ENCODE peak calls at places on chromosomes 16 and 17, in six cellular contexts. Q is ovary, D is sigmoid colon, U is A549, I is GM12891, T is right lobe of liver. G is an unnamed sample.

GRCh38 chr16:4511441-4512082 is 27.0 kb downstream of the CDIP1 start:
- DNase-seq in U (peak), I (no peak), Q (no peak), T (no peak), D (no peak), G (no peak)

GRCh38 chr16:15434425-15435215 is at the start of gene BMERB1:
- DNase-seq in U (peak), T (peak), Q (peak), I (peak), D (peak), G (no peak)

GRCh38 chr16:88974641-88975215 is 2.3 kb downstream of the CBFA2T3 start:
- DNase-seq in T (no peak), Q (no peak), I (no peak), U (no peak), D (no peak), G (no peak)

GRCh38 chr17:41689497-41690299 is 1.0 kb downstream of the EIF1 start:
- DNase-seq in U (peak), T (no peak), Q (no peak), I (no peak), D (no peak), G (no peak)

GRCh38 chr16:3645504-3646347 is 8.8 kb upstream of the DNASE1 start:
- DNase-seq in Q (no peak), D (peak), U (no peak), I (no peak), T (no peak), G (peak)

GRCh38 chr17:14069251-14069981 is at the start of gene COX10:
- DNase-seq in T (peak), I (peak), U (peak), D (peak), Q (peak), G (peak)

GRCh38 chr17:18213666-18214270 is 11.7 kb upstream of the LLGL1 start:
- DNase-seq in I (no peak), D (no peak), U (no peak), Q (no peak), T (no peak), G (no peak)

GRCh38 chr16:64742560-64742959 is 379.3 kb downstream of the CDH11 start:
- DNase-seq in U (no peak), T (no peak), I (no peak), Q (no peak), D (no peak), G (no peak)

GRCh38 chr17:13587487-13588338 is 14.0 kb downstream of the HS3ST3A1 start:
- DNase-seq in Q (no peak), T (no peak), I (no peak), D (no peak), U (no peak), G (no peak)

GRCh38 chr17:43723697-43724359 is 34.8 kb downstream of the SOST start:
- DNase-seq in D (no peak), Q (no peak), U (peak), I (no peak), T (no peak), G (no peak)

GRCh38 chr17:63550816-63551639 is 751 bp downstream of the DCAF7 start:
- DNase-seq in Q (no peak), I (no peak), D (no peak), T (no peak), U (peak), G (no peak)

GRCh38 chr16:77782694-77783093 is 5.7 kb upstream of the VAT1L start:
- DNase-seq in Q (no peak), D (no peak), T (no peak), U (peak), I (no peak), G (no peak)

GRCh38 chr17:81869221-81870154 is 1.6 kb downstream of the ARHGDIA start:
- DNase-seq in Q (peak), I (no peak), T (peak), D (peak), U (peak), G (no peak)

GRCh38 chr17:65175952-65176351 is 38.8 kb downstream of the RGS9 start:
- DNase-seq in D (no peak), T (no peak), I (no peak), U (no peak), Q (no peak), G (no peak)

GRCh38 chr16:72214821-72215220 is 42.9 kb upstream of the PMFBP1 start:
- DNase-seq in U (no peak), D (no peak), Q (no peak), I (no peak), T (no peak), G (no peak)

GRCh38 chr16:22318690-22319358 is 21.6 kb downstream of the POLR3E start:
- DNase-seq in U (peak), T (no peak), I (no peak), D (peak), Q (no peak), G (peak)

GRCh38 chr16:4944333-4945281 is 7.7 kb upstream of the PPL start:
- DNase-seq in U (peak), D (peak), Q (peak), T (peak), I (no peak), G (peak)

GRCh38 chr17:32960815-32961214 is 30.8 kb upstream of the SPACA3 start:
- DNase-seq in I (no peak), D (no peak), U (no peak), Q (no peak), T (no peak), G (no peak)

GRCh38 chr17:9810100-9810949 is 11.6 kb downstream of the GSG1L2 start:
- DNase-seq in D (no peak), I (no peak), Q (no peak), U (no peak), T (no peak), G (no peak)

GRCh38 chr16:57615813-57616212 is 12.6 kb upstream of the ADGRG1 start:
- DNase-seq in D (peak), T (no peak), Q (no peak), I (no peak), U (no peak), G (no peak)

GRCh38 chr17:79473111-79473835 is 137.6 kb downstream of the RBFOX3 start:
- DNase-seq in D (no peak), U (peak), I (no peak), Q (no peak), T (no peak), G (no peak)

GRCh38 chr17:49834118-49834743 is 13.6 kb downstream of the TAC4 start:
- DNase-seq in Q (no peak), I (no peak), D (no peak), U (no peak), T (no peak), G (no peak)

GRCh38 chr17:49835472-49835871 is 12.4 kb downstream of the TAC4 start:
- DNase-seq in T (no peak), Q (no peak), U (no peak), I (no peak), D (no peak), G (no peak)

GRCh38 chr17:49832840-49833599 is 14.8 kb downstream of the TAC4 start:
- DNase-seq in U (no peak), T (no peak), I (no peak), D (no peak), Q (no peak), G (no peak)

GRCh38 chr17:49841548-49841947 is 6.3 kb downstream of the TAC4 start:
- DNase-seq in I (no peak), T (no peak), U (no peak), D (peak), Q (no peak), G (no peak)

DNA sequence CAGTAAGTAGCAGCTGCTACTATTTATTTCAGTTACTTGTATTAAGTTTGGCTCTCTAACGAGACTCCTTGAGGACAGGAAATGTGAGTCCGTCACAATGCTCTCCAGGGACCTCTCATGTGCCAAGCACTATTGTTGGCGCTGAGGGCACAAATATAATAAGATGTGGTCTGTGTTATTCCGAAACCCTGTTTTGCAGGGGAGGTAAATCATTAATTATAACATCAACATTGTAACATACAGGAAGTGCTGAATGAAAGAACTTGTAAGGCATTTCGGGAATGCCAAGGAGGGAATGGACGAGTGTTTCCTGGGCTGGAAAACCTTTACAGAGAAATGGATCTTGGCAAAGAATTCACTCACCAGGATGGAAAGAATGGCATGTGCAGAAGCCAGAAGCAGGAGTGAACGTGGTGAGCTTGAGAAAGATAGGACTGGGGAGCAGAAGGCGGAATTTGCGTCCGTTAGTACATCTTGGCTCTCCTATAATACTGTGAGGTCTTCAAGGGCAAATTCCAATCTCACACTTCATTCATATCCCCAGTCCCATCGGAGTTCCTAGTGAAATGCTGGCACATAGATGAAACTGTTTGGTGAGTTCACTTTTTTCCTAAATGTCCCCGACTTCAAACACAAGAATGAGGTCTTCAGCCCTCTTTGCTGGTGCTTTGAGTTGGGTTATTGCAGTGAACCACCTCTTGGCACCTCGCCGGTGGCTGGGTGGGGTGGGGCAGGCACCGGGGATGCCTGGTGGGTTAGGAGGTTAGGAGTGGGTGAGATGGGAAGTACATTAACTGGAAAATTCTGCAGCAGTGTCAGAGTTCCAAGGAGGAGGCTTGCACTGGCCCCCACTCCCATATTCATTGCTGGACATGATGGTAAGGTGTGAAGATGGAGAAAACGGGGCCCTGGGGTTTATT is 11.5 kb downstream of the TAC4 start:
- DNase-seq in Q (no peak), I (no peak), T (no peak), D (no peak), U (peak), G (no peak)
- TF ChIP-seq POLR2A in Q (no peak), I (no peak), T (no peak), D (no peak), U (no peak), G (no peak)

GRCh38 chr16:49855822-49856740 is at the start of gene ZNF423:
- DNase-seq in I (no peak), Q (peak), D (no peak), U (no peak), T (no peak), G (no peak)

GRCh38 chr16:49857423-49858181 is 1.7 kb upstream of the ZNF423 start:
- DNase-seq in Q (peak), D (peak), I (peak), U (peak), T (no peak), G (no peak)

GRCh38 chr16:49855280-49855821 is 561 bp downstream of the ZNF423 start:
- DNase-seq in U (peak), I (no peak), T (peak), Q (peak), D (peak), G (peak)

GRCh38 chr16:49858200-49859129 is 2.6 kb upstream of the ZNF423 start:
- DNase-seq in D (peak), Q (peak), U (peak), T (no peak), I (no peak), G (peak)

GRCh38 chr16:49856741-49857330 is 924 bp upstream of the ZNF423 start:
- DNase-seq in U (peak), D (peak), T (peak), Q (peak), I (no peak), G (peak)
- TF ChIP-seq POLR2A in U (no peak), D (no peak), T (no peak), Q (no peak), I (no peak), G (no peak)

GRCh38 chr17:50845260-50846147 is 10.1 kb downstream of the WFIKKN2 start:
- DNase-seq in D (peak), I (no peak), T (no peak), U (no peak), Q (no peak), G (no peak)

GRCh38 chr17:50848039-50848438 is 12.7 kb downstream of the WFIKKN2 start:
- DNase-seq in I (no peak), Q (no peak), U (no peak), T (no peak), D (no peak), G (no peak)

GRCh38 chr17:50847566-50847965 is 12.2 kb downstream of the WFIKKN2 start:
- DNase-seq in D (no peak), T (no peak), U (no peak), Q (no peak), I (no peak), G (no peak)

GRCh38 chr17:50850640-50851039 is 15.3 kb downstream of the WFIKKN2 start:
- DNase-seq in Q (no peak), T (no peak), I (no peak), D (no peak), U (no peak), G (no peak)

GRCh38 chr17:50848691-50849090 is 13.3 kb downstream of the WFIKKN2 start:
- DNase-seq in I (no peak), D (no peak), T (no peak), Q (no peak), U (no peak), G (no peak)
- TF ChIP-seq POLR2A in I (no peak), D (no peak), T (no peak), Q (no peak), U (no peak), G (no peak)

GRCh38 chr17:36545093-36545464 is 360 bp downstream of the GGNBP2 start:
- DNase-seq in T (no peak), I (no peak), Q (no peak), D (no peak), U (no peak), G (no peak)

GRCh38 chr17:36546418-36547093 is 1.8 kb downstream of the GGNBP2 start:
- DNase-seq in D (no peak), Q (no peak), I (no peak), U (no peak), T (no peak), G (no peak)

GRCh38 chr17:36544049-36544319 is 735 bp upstream of the GGNBP2 start:
- DNase-seq in D (peak), U (peak), Q (no peak), I (peak), T (peak), G (peak)

GRCh38 chr17:36544320-36545092 is at the start of gene GGNBP2:
- DNase-seq in Q (peak), U (peak), T (peak), I (peak), D (peak), G (peak)

DNA sequence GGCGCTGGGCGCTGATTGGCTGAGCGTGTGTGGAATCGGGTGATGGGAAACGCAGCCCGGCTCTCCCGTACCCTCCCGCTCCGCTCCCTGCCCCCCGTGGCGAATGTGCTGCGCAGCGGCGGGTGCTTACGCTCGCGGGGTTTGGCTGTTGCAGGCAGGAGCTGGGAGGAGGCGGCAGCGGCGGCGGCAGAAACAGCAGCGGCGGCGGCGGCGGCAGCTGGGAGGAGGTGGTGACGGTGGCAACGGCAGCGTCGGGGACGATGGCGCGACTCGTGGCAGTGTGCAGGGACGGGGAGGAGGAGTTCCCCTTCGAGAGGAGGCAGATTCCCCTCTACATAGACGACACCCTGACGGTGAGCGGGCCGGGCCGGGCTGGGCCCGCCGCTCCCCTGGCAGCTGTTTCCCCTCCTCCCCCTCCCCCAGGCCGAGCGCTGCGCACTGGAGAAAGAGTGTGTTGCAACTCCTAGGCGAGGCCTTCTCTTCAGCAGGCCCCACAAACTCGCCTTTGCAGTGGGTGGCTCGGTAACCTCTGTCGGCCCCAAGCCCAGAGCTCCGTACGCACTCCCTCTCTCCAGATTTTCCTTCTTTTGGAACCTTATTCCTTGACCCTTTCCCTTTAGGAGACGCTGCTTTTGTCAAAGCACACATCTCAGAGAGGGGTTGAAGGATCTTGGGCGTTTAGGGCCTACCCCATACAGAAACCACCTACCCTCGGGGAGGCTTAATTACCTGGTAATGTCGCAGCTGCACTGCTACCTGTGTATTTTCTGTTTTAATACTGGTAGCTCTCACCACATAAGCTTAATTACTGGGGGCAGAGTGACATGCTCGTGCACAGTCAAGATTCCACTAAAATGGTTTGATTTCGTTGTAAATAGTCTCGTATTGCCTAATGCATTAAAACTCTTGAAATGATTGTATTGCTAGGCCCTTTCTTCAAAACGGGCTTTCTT is 1.0 kb downstream of the GGNBP2 start:
- DNase-seq in D (peak), T (peak), Q (peak), U (peak), I (peak), G (peak)
- TF ChIP-seq POLR2A in D (peak), T (peak), Q (peak), U (peak), I (peak), G (peak)

DNA sequence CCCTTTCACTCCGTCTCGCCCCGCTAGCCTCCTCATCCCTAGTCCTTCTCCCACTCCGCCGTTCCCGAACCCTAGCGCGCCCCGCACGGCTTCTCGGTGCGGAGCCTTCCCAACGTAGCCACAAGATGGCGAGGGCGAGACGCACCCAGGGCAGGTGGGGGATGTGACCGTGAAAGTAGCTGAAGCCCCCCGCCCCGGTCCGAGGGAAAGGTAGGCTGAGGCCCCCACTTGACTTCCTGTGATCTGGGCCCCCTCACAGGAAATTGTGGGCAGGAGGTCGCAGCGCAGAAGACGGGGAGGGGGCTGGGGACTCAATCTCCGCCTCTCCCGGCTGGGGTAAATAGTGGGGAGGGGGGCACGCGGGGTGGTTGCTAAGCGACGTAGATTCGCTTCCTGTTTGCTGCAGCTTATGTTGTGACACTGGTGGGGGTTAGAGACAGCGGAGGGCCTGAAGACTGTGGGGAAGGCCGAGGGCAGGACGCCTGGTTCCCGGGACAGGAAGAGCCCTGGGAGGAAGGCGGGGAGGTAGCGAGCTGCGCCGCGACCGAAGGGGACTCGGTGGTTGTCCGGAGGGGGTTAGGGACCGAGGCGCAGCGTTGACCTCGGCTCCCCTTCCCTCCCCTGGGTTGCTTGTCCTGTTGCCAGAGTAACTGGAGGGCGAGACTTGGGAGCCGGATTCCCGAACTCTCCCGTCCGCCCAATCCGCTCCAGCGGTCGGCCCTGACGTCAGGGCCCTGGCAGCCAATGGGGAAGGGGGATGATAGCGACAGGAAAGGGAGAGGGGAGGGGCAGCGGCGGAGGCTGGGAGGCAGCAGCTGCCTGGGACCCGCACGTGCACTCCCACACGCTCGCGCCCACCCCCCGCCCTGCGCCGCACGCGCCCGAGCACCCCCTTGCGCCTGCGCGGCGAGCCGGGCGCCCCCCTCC is 1.1 kb downstream of the KDM6B start:
- DNase-seq in U (peak), Q (peak), T (peak), I (peak), D (peak), G (peak)
- TF ChIP-seq POLR2A in U (peak), Q (peak), T (peak), I (no peak), D (peak), G (peak)

GRCh38 chr17:74750039-74750326 is 1.6 kb downstream of the NHERF1 start:
- DNase-seq in D (no peak), I (no peak), T (no peak), U (no peak), Q (no peak), G (no peak)

GRCh38 chr17:74749262-74750038 is 1.0 kb downstream of the NHERF1 start:
- DNase-seq in U (no peak), D (no peak), T (no peak), Q (no peak), I (no peak), G (peak)

GRCh38 chr17:74748279-74748528 is 224 bp upstream of the NHERF1 start:
- DNase-seq in T (no peak), I (no peak), D (no peak), Q (no peak), U (no peak), G (no peak)

GRCh38 chr17:74746922-74747321 is 1.5 kb upstream of the NHERF1 start:
- DNase-seq in T (peak), I (no peak), Q (no peak), U (no peak), D (peak), G (no peak)

GRCh38 chr17:74748529-74749261 is at the start of gene NHERF1:
- DNase-seq in U (peak), I (peak), Q (peak), D (peak), T (peak), G (peak)
- TF ChIP-seq POLR2A in U (peak), I (peak), Q (peak), D (peak), T (peak), G (peak)

GRCh38 chr17:52546493-52546892 is 388.0 kb upstream of the CA10 start:
- DNase-seq in I (no peak), Q (no peak), D (no peak), U (no peak), T (no peak), G (no peak)
- TF ChIP-seq POLR2A in I (no peak), Q (no peak), D (no peak), U (no peak), T (no peak), G (no peak)

G was measured in Peyer's patch.